ENCODE peak calls at places on chromosomes 13 and 19, in five cellular contexts. D is astrocyte, V is stomach, G is right cardiac atrium, P is aorta. L is an unnamed sample.
A peak's percentile ranks its signal among the peaks of the same experiment; 100 is the strongest.

GRCh38 chr13:82713681-82714405 is 1168.4 kb downstream of the SLITRK1 start:
- DNase-seq in V (no peak), P (no peak), G (no peak), D (peak; percentile 63), L (no peak)

GRCh38 chr13:95784161-95784880 is 107.4 kb downstream of the DNAJC3 start:
- DNase-seq in G (no peak), D (peak; percentile 92), P (no peak), V (no peak), L (no peak)

GRCh38 chr13:109198585-109198984 is 569.2 kb downstream of the MYO16 start:
- DNase-seq in G (no peak), D (peak; percentile 54), P (no peak), V (no peak), L (no peak)

GRCh38 chr13:30932481-30933333 is at the start of gene TEX26:
- DNase-seq in D (peak; percentile 18), P (peak; percentile 63), V (no peak), G (peak; percentile 62), L (no peak)

GRCh38 chr13:110213461-110214074 is 93.4 kb downstream of the COL4A1 start:
- DNase-seq in D (no peak), V (no peak), G (no peak), P (no peak), L (no peak)

GRCh38 chr13:32720026-32720425 is 133.8 kb downstream of the PDS5B start:
- DNase-seq in D (no peak), P (no peak), V (no peak), G (no peak), L (no peak)

GRCh38 chr13:48906200-48906599 is 69.5 kb upstream of the FNDC3A start:
- DNase-seq in D (no peak), G (no peak), P (no peak), V (no peak), L (no peak)

GRCh38 chr13:113897966-113898365 is 34.1 kb upstream of the GAS6 start:
- DNase-seq in G (no peak), P (no peak), D (peak; percentile 62), V (no peak), L (no peak)

GRCh38 chr13:103325675-103326074 is 259.5 kb upstream of the SLC10A2 start:
- DNase-seq in G (no peak), P (no peak), D (no peak), V (no peak), L (no peak)

DNA sequence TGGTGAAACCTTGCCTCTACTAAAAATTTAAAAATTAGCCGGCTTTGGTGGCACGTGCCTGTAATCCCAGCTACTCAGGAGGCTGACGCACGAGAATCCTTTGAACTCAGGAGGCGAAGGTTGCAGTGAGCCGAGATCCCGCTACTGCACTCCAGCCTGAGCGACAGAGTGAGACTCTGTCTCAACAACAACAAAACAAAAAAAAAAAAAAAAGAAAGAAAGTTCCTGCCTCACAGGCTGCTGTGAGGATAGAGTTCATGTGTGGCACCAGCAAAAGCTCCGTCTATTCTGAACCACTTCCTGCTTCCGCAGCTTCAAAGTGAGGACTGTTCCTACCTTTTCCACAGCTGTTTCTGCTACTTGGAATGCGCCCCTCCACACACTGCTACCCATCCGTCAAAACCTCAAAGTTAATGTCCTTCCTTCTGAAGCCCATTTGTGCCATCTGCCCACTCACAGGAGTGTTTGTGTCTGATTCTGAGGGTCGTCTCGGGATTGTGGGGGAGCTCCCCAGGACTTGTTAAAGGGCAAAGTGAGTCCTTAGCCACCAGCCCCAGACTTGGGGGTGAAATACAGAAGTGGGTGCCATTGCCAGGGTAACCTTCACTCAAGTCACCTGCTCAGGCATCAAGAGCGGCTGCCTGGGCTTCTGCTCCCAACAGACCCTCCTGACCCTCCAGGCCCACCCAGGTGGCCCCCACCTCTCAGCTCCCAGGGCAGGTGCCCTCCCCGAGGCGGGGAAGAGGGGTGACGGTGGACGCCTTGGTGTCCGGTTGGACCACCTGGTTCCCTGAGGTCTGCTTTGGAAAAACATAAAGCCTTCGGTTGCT is 2.9 kb downstream of the MFSD12 start:
- DNase-seq in G (no peak), P (no peak), D (no peak), V (no peak), L (no peak)
- H3K4me3 ChIP-seq in G (no peak overlapping the region), P (no peak overlapping the region), D (no peak overlapping the region), V (no peak overlapping the region), L (peak overlapping the region; percentile 12)

GRCh38 chr19:34366670-34367423 is 1.9 kb downstream of the GPI start:
- DNase-seq in D (peak; percentile 60), G (peak; percentile 36), V (no peak), P (no peak), L (no peak)
- H3K4me3 ChIP-seq in D (no peak overlapping the region), G (peak overlapping the region; percentile 92), V (peak overlapping the region; percentile 96), P (no peak overlapping the region), L (peak overlapping the region; percentile 89)

GRCh38 chr13:28533441-28534166 is 38.7 kb upstream of the FLT1 start:
- DNase-seq in G (no peak), P (no peak), V (no peak), D (no peak), L (no peak)

GRCh38 chr13:28532226-28533048 is 37.5 kb upstream of the FLT1 start:
- DNase-seq in G (peak; percentile 51), P (no peak), V (no peak), D (no peak), L (peak; percentile 81)

GRCh38 chr13:28531956-28532225 is 37.0 kb upstream of the FLT1 start:
- DNase-seq in P (no peak), V (no peak), G (no peak), D (no peak), L (no peak)

GRCh38 chr13:28534210-28534609 is 39.3 kb upstream of the FLT1 start:
- DNase-seq in V (no peak), P (no peak), G (no peak), D (no peak), L (no peak)

DNA sequence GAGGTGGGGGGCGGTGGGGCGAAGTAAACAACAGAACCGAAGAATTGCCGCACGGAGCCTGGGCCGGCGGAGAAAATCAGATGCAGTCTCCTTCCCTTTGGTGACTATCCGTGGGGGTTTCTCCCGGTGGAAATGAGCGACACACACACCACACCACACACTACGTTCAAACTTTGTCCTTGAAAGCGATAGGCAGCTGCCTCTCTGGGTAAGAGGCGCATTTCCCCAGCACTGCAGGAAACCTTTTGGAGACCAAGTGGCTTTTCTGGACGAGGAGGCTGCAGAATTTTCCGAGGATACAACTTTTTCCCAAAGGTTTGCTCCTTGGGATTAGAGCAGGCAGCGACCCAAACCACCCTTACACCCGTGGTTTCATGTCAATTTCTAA is 38.1 kb upstream of the FLT1 start:
- DNase-seq in G (no peak), D (no peak), P (no peak), V (no peak), L (no peak)
- H3K4me3 ChIP-seq in G (peak overlapping the region; percentile 70), D (peak overlapping the region; percentile 55), P (peak overlapping the region; percentile 46), V (peak overlapping the region; percentile 45), L (peak overlapping the region; percentile 29)

DNA sequence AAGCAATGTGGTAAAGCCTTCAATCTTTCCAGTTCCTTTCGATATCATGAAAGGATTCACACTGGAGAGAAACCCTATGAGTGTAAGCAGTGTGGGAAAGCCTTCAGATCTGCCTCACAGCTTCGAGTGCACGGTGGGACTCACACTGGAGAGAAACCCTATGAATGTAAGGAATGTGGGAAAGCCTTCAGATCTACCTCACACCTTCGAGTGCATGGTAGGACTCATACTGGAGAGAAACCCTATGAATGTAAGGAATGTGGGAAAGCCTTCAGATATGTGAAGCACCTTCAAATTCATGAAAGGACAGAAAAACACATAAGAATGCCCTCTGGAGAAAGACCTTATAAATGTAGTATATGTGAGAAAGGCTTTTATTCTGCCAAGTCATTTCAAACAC is 15.6 kb upstream of the ZNF763 start:
- DNase-seq in G (no peak), P (no peak), D (peak; percentile 16), V (no peak), L (no peak)
- H3K4me3 ChIP-seq in G (no peak overlapping the region), P (no peak overlapping the region), D (no peak overlapping the region), V (no peak overlapping the region), L (peak overlapping the region; percentile 9)

GRCh38 chr19:45418812-45419211 is 4.9 kb downstream of the ERCC1 start:
- DNase-seq in G (no peak), D (no peak), P (no peak), V (no peak), L (no peak)
- H3K4me3 ChIP-seq in G (no peak overlapping the region), D (no peak overlapping the region), P (no peak overlapping the region), V (no peak overlapping the region), L (no peak overlapping the region)

GRCh38 chr13:98878421-98879126 is 99.3 kb downstream of the DOCK9 start:
- DNase-seq in P (no peak), G (no peak), D (no peak), V (no peak), L (no peak)

GRCh38 chr13:98877466-98877865 is 100.4 kb downstream of the DOCK9 start:
- DNase-seq in P (no peak), G (no peak), V (no peak), D (no peak), L (no peak)

GRCh38 chr13:98879127-98879520 is 98.7 kb downstream of the DOCK9 start:
- DNase-seq in P (no peak), D (no peak), V (no peak), G (no peak), L (no peak)

GRCh38 chr13:98879965-98880364 is 97.9 kb downstream of the DOCK9 start:
- DNase-seq in V (no peak), G (no peak), D (no peak), P (no peak), L (no peak)

DNA sequence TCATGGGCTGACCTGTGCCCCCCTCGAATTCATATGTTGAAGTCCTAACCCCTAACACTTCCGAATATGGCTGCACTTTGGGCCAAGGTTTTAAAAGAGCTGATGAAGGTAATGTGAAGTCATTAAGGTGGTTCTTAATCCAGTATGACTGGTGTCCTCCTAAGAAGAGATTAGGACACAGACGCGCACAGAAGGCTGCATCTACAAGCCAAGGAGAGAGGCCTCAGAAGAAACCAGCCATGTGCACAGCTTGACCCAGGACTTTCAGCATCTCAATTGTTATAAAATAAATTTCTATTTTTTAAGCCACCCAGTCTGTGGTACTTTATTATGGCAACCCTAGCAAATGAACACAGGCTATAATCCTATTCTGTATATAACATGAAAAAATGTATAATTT is 99.9 kb downstream of the DOCK9 start:
- DNase-seq in D (no peak), G (no peak), P (no peak), V (no peak), L (no peak)
- H3K4me3 ChIP-seq in D (no peak overlapping the region), G (no peak overlapping the region), P (no peak overlapping the region), V (no peak overlapping the region), L (no peak overlapping the region)

GRCh38 chr19:10222201-10222890 is 8.8 kb downstream of the S1PR2 start:
- DNase-seq in D (no peak), V (no peak), G (no peak), P (peak; percentile 59), L (no peak)
- H3K4me3 ChIP-seq in D (no peak overlapping the region), V (no peak overlapping the region), G (no peak overlapping the region), P (no peak overlapping the region), L (no peak overlapping the region)

DNA sequence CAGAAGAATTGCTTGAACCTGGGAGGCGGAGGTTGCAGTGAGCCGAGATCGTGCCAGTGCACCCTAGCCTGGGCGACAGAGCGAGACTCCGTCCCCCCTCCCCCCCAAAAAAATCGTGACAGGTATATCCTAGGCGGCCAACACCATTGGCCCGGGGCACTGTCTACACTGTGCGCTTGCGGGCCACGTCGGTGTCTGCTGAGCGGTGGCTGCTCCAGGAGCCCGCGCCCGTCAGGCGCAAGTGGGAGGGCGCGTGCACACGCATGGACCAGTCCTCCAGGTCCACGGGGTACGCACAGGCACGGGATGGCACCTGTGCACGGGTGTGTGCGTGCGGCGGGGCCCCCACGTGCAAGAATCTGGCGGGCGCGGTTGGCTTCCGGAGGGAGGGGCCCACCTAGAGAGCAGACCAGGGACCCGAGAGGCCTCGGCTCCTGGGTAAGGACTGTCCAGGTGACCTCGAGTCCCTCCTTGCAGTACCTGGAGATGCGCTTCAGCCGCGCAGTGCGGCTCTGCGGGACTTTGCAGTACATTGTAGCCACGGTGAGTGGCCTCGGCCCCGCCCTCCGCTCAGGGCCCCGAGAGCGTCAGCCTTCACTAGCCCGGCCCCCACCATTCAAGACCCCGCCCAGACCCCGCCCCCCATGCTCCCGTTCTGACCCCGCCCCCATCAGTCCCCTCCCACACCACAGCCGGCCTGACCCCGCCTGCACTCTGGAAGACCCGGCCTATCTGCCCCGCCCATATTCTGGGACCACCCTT is 2.1 kb downstream of the SLC5A5 start:
- DNase-seq in G (no peak), P (no peak), D (no peak), V (peak; percentile 63), L (no peak)
- H3K4me3 ChIP-seq in G (no peak overlapping the region), P (no peak overlapping the region), D (no peak overlapping the region), V (peak overlapping the region; percentile 34), L (no peak overlapping the region)

L was measured in kidney.